ENCODE peak calls at places on chromosome 1, in four cellular contexts. One of them, this sample, is unnamed.

GRCh38 chr1:116915182-116915611 is 5.5 kb downstream of the PTGFRN start:
- DNase-seq in GM12878: no peak
- DNase-seq in H1: no peak
- DNase-seq in HepG2: no peak
- DNase-seq in this sample: no peak

GRCh38 chr1:153291514-153291913 is 21.2 kb downstream of the PGLYRP3 start:
- DNase-seq in GM12878: peak
- DNase-seq in H1: no peak
- DNase-seq in HepG2: no peak
- DNase-seq in this sample: no peak

GRCh38 chr1:117599286-117599685 is 6.6 kb upstream of the TENT5C start:
- DNase-seq in GM12878: no peak
- DNase-seq in H1: no peak
- DNase-seq in HepG2: no peak
- DNase-seq in this sample: no peak

GRCh38 chr1:61851849-61852692 is 109.8 kb downstream of the PATJ start:
- DNase-seq in GM12878: no peak
- DNase-seq in H1: no peak
- DNase-seq in HepG2: peak
- DNase-seq in this sample: peak

GRCh38 chr1:110433803-110434202 is 17.1 kb upstream of the PROK1 start:
- DNase-seq in GM12878: no peak
- DNase-seq in H1: peak
- DNase-seq in HepG2: peak
- DNase-seq in this sample: no peak

GRCh38 chr1:200506471-200506870 is 96.6 kb upstream of the ZNF281 start:
- DNase-seq in GM12878: no peak
- DNase-seq in H1: no peak
- DNase-seq in HepG2: no peak
- DNase-seq in this sample: no peak

GRCh38 chr1:9340864-9341263 is 48.2 kb downstream of the SPSB1 start:
- DNase-seq in GM12878: no peak
- DNase-seq in H1: no peak
- DNase-seq in HepG2: no peak
- DNase-seq in this sample: no peak

GRCh38 chr1:20496241-20496661 is 10.2 kb upstream of the CAMK2N1 start:
- DNase-seq in GM12878: no peak
- DNase-seq in H1: no peak
- DNase-seq in HepG2: peak
- DNase-seq in this sample: peak

GRCh38 chr1:240107058-240107684 is 15.5 kb downstream of the FMN2 start:
- DNase-seq in GM12878: no peak
- DNase-seq in H1: no peak
- DNase-seq in HepG2: no peak
- DNase-seq in this sample: no peak

GRCh38 chr1:24443241-24443656 is 27.6 kb downstream of the NIPAL3 start:
- DNase-seq in GM12878: no peak
- DNase-seq in H1: no peak
- DNase-seq in HepG2: no peak
- DNase-seq in this sample: no peak

DNA sequence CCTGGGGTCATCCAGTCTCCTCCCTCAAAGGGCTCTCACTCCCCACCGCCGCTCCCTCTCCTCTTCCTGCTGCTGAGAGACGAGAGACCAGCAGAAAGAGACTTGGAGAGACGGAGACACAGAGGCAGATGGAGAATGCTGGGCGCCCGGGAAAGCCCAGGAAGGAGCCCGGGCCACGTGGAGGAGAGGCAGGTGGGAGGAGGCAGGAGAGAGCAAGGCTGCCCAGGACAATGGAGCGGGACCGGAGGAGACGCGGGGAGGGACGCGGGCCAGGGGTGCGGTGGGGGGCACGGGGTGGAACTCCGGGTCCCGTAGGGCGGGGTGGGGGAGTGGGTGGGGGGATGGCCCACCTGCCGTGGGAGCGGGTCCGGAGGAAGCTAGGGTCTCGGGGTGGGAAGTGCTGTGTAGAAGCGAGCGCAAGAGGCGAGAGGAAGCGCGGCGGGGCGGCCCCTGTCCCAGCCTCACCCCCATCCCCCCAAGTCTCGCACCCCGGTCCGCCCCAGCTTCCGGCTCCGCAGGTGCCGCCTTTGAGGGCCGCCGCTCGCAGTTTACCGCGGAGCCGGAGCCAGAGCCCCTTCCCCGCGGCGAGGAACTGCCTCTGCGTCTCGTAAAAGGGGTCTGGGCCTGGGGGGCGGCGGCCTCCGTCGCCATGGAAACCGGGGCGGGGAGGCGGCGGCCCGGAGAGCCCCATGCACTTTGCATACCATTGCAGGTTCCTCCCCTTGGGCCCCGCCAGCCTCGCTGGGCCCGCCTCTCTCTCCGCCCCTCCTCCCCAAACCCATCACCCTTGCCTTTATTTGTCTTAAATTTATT is 11.7 kb upstream of the EPHA2 start:
- DNase-seq in GM12878: no peak
- DNase-seq in H1: peak
- DNase-seq in HepG2: no peak
- DNase-seq in this sample: peak
- TF ChIP-seq TCF12 in GM12878: no peak
- TF ChIP-seq TCF12 in H1: no peak
- TF ChIP-seq TCF12 in HepG2: no peak
- TF ChIP-seq TCF12 in this sample: no peak

GRCh38 chr1:147891088-147891487 is 11.5 kb upstream of the GJA8 start:
- DNase-seq in GM12878: no peak
- DNase-seq in H1: no peak
- DNase-seq in HepG2: no peak
- DNase-seq in this sample: no peak

GRCh38 chr1:147890177-147890790 is 12.3 kb upstream of the GJA8 start:
- DNase-seq in GM12878: no peak
- DNase-seq in H1: peak
- DNase-seq in HepG2: peak
- DNase-seq in this sample: peak

GRCh38 chr1:147895123-147895522 is 7.5 kb upstream of the GJA8 start:
- DNase-seq in GM12878: no peak
- DNase-seq in H1: no peak
- DNase-seq in HepG2: no peak
- DNase-seq in this sample: no peak

GRCh38 chr1:147892216-147892615 is 10.4 kb upstream of the GJA8 start:
- DNase-seq in GM12878: no peak
- DNase-seq in H1: no peak
- DNase-seq in HepG2: no peak
- DNase-seq in this sample: no peak

DNA sequence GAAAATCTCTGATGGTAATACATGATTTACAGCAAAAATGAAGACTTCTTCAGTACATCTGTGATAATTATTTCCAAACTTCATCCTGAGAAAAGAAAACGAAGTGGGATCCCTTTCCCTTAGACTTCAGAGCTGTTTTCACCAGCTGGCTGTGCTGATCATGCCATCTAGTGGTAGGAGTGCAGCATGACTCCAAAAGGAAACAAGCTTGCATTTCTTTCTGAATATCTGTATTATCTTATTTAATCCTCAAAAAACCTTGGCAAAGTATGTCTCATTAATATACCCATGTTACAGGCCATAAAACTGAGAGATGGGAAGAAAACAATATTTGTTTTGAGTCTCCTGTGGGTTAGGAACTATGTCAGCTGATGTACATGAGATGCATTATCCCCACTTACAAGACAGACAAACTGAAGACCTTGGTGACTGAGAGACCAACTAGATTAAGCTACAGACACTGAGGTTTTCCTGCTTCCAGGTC is 9.8 kb upstream of the GJA8 start:
- DNase-seq in GM12878: no peak
- DNase-seq in H1: no peak
- DNase-seq in HepG2: peak
- DNase-seq in this sample: peak
- TF ChIP-seq TAF1 in GM12878: no peak
- TF ChIP-seq TAF1 in H1: no peak
- TF ChIP-seq TAF1 in HepG2: no peak
- TF ChIP-seq TAF1 in this sample: no peak

GRCh38 chr1:38500352-38500751 is 359.2 kb downstream of the RRAGC start:
- DNase-seq in GM12878: no peak
- DNase-seq in H1: no peak
- DNase-seq in HepG2: no peak
- DNase-seq in this sample: no peak
- TF ChIP-seq CTCF in GM12878: peak
- TF ChIP-seq CTCF in H1: peak
- TF ChIP-seq CTCF in HepG2: no peak
- TF ChIP-seq CTCF in this sample: peak

GRCh38 chr1:32639489-32640075 is 10.8 kb downstream of the ZBTB8OS start:
- DNase-seq in GM12878: no peak
- DNase-seq in H1: no peak
- DNase-seq in HepG2: no peak
- DNase-seq in this sample: no peak
- TF ChIP-seq TCF12 in GM12878: no peak
- TF ChIP-seq TCF12 in H1: no peak
- TF ChIP-seq TCF12 in HepG2: no peak
- TF ChIP-seq TCF12 in this sample: no peak